ENCODE peak calls at places on chromosomes 7 and 10, in ten cellular contexts. Z is GM10248, D is BJ, F is breast epithelium, L is fibroblast of the aortic adventitia, N is RWPE1, P is MM.1S, E is brain microvascular endothelial cell, H is Calu3, S is A549. C is an unnamed sample.

GRCh38 chr7:43625453-43625852 is 42.5 kb downstream of the STK17A start:
- DNase-seq in N (no peak), P (peak; percentile 63), S (no peak), F (no peak), E (no peak), Z (no peak), D (no peak), H (no peak), L (no peak), C (no peak)

GRCh38 chr7:121398246-121398645 is 2.1 kb upstream of the FAM3C start:
- DNase-seq in E (no peak), L (no peak), D (no peak), F (no peak), P (no peak), S (peak; percentile 59), N (no peak), H (peak; percentile 48), Z (no peak), C (no peak)

GRCh38 chr10:71708897-71709882 is 10.4 kb downstream of the C10orf105 start:
- DNase-seq in L (no peak), H (no peak), N (no peak), Z (no peak), E (no peak), F (no peak), P (no peak), S (no peak), D (no peak), C (no peak)

GRCh38 chr10:111114931-111115500 is 38.2 kb downstream of the ADRA2A start:
- DNase-seq in Z (no peak), F (no peak), P (no peak), H (no peak), N (no peak), L (no peak), S (no peak), E (no peak), D (no peak), C (no peak)

GRCh38 chr10:104308439-104308903 is 29.8 kb downstream of the ITPRIP start:
- DNase-seq in L (no peak), D (no peak), N (no peak), P (peak; percentile 69), H (no peak), E (no peak), Z (peak; percentile 58), S (no peak), F (no peak), C (no peak)

GRCh38 chr10:27019827-27020226 is 80.5 kb downstream of the ANKRD26 start:
- DNase-seq in S (no peak), D (no peak), H (no peak), N (no peak), L (peak; percentile 12), Z (no peak), P (no peak), E (no peak), F (no peak), C (no peak)

GRCh38 chr7:131010714-131011436 is 276.9 kb upstream of the KLF14 start:
- DNase-seq in F (no peak), Z (peak; percentile 56), S (peak; percentile 56), D (no peak), E (no peak), H (no peak), P (no peak), N (no peak), L (peak; percentile 65), C (no peak)

GRCh38 chr7:44769381-44770209 is 20.9 kb downstream of the ZMIZ2 start:
- DNase-seq in L (peak; percentile 73), H (no peak), N (no peak), S (no peak), F (no peak), D (peak; percentile 41), Z (peak; percentile 73), P (peak; percentile 86), E (peak; percentile 24), C (peak; percentile 44)

GRCh38 chr10:125692246-125692931 is 9.4 kb upstream of the TEX36 start:
- DNase-seq in N (no peak), D (peak; percentile 51), F (no peak), H (no peak), E (no peak), Z (no peak), S (no peak), P (no peak), L (peak; percentile 44), C (no peak)

DNA sequence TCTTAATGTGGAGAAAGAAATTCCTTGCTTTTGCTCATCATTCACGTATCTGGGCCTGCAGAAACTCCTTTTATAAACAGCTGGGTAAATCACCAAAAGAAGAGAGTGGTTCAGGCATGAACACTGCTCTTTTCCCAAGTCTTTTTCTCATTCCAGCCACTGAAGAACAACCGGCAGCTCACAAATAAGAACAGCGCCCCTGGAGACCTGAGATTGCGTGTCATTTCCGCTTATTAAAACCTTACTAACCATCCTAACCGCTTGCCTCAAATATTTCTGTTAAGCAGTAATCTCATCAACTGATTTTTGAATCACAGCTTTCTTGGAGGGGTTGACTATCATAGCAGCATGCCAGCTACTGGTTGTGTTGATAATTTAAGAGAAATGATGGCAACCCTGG is 213.0 kb upstream of the PLXNA4 start:
- DNase-seq in P (no peak), F (no peak), H (no peak), E (no peak), N (no peak), Z (no peak), L (no peak), D (peak; percentile 17), S (no peak), C (no peak)
- TF ChIP-seq CTCF in P (no peak), F (no peak), H (no peak), E (no peak), N (no peak), Z (no peak), L (no peak), D (no peak), S (no peak), C (no peak)

GRCh38 chr7:41691286-41691966 is 11.5 kb downstream of the INHBA start:
- DNase-seq in Z (no peak), L (no peak), S (no peak), D (no peak), E (no peak), H (no peak), P (no peak), N (no peak), F (no peak), C (no peak)
- TF ChIP-seq CTCF in Z (no peak), L (no peak), S (no peak), D (no peak), E (no peak), H (no peak), P (no peak), N (no peak), F (no peak), C (no peak)

DNA sequence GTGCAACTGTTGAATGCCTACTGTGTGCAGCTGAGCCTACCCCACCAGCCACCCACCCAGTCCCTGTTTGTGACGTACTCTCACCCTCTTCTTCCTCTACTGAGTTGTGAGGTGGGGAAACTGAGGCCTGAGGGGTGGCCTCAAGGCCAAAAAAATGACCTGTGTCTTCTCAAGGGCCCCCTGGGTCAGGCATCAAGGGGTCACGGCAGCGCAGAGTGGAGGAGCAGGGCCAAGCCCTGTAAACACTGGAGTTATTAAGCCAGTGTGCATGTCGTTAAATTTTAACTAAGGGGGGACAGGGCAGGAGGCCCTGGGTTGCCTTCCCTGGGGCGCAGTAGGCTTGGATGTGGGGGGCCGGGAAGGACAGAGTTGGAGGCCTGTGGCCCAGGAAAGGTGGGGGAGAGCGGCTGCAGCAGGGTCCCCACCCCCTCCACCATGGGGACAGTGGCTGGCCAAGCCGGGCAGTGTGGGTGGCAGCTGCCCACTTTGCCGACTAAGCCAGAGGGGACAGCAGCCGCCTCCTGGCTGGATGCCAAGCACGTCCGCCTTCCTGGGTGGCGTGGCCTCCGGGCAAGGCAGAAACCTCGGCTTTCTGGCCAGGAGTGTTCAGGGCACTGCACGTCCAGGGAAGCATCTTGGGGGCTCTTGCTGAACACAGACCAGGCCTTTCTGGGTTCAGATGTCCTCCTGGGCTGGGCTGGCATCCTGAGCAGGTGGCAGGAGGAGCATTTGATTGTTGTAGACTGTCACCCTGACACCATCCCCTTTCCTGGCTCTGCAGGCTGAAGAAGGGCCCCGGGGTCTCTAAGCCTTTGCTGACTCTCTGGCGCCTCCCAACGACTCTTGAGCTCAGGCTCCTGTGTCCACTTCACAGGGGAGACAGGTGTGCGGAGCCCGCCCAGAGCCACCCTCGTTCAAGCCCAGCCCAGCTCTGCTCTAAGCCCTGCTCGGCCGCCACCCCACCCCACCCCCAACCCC is 1.9 kb downstream of the SLC29A4 start:
- DNase-seq in F (no peak), Z (peak; percentile 69), D (no peak), S (peak; percentile 84), P (peak; percentile 12), E (no peak), N (no peak), L (no peak), H (peak; percentile 77), C (peak; percentile 56)
- TF ChIP-seq CTCF in F (no peak), Z (peak; percentile 57), D (peak; percentile 35), S (peak; percentile 60), P (peak; percentile 21), E (peak; percentile 56), N (no peak), L (peak; percentile 16), H (peak; percentile 30), C (no peak)

GRCh38 chr7:17544401-17544800 is 245.9 kb downstream of the AHR start:
- DNase-seq in N (no peak), Z (no peak), F (no peak), L (no peak), H (no peak), D (no peak), E (no peak), S (no peak), P (no peak), C (no peak)

GRCh38 chr7:17546206-17546998 is 247.9 kb downstream of the AHR start:
- DNase-seq in Z (no peak), D (no peak), L (peak; percentile 94), E (peak; percentile 8), S (peak; percentile 47), N (no peak), P (no peak), H (no peak), F (no peak), C (no peak)

GRCh38 chr7:17545348-17545747 is 246.9 kb downstream of the AHR start:
- DNase-seq in P (no peak), H (no peak), D (no peak), S (no peak), E (no peak), F (no peak), Z (no peak), N (no peak), L (peak; percentile 54), C (no peak)

GRCh38 chr7:17549406-17549805 is 251.0 kb downstream of the AHR start:
- DNase-seq in S (no peak), H (no peak), D (no peak), F (no peak), L (no peak), Z (no peak), N (no peak), E (no peak), P (no peak), C (no peak)

DNA sequence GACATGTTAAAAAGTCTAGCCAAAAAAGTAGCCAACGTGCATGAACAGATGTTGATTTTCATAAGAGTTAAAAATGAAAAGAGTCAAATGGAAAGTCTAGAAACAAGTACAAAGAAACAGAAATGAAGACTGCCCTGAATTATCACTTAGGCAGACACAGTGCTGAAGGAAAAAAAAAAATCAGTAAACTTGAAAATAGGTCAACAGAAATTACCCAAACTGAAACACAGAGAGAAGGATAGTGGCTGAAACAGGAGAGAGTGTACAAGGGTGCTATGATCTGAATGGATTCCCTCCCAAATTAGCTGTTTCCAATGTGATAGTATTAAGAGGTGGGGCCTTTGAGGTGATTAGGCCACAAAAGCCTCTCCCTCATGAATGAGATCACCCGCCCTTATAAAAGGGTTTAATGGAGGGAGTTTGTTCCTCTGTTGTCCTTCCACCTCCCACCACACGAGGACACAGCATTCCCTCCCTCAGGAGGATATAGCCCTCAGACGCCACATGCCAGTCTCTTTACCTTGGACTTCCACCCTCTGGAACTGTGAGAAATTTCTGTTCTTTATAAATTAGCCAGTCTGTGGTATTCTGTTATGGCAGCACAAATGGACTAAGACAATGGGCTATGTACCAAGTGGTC is 249.7 kb downstream of the AHR start:
- DNase-seq in Z (no peak), L (no peak), D (no peak), H (no peak), S (no peak), E (no peak), F (no peak), P (no peak), N (no peak), C (no peak)
- TF ChIP-seq CTCF in Z (no peak), L (no peak), D (no peak), H (no peak), S (no peak), E (peak; percentile 19), F (no peak), P (no peak), N (no peak), C (peak; percentile 34)